ENCODE peak calls at places on chromosomes 11 and 22, in six cellular contexts. G is esophagus muscularis mucosa, I is esophagus squamous epithelium, T is body of pancreas, L is suprapubic skin, R is IMR-90. U is an unnamed sample. For H3K4me1, the result is how much of the 10 kb centered on the place peaks cover.

GRCh38 chr22:38448945-38449745 is 5.9 kb downstream of the KCNJ4 start:
- DNase-seq in T (no peak), R (no peak), L (no peak), I (no peak), G (no peak), U (no peak)

GRCh38 chr22:37321288-37321687 is 39.0 kb downstream of the CYTH4 start:
- DNase-seq in T (no peak), G (no peak), L (no peak), I (no peak), R (no peak), U (no peak)

GRCh38 chr11:98601181-98601773 is 419.5 kb upstream of the CNTN5 start:
- DNase-seq in R (no peak), I (no peak), L (no peak), G (no peak), T (no peak), U (no peak)

GRCh38 chr22:32979606-32980005 is 78.6 kb downstream of the SYN3 start:
- DNase-seq in I (no peak), T (no peak), G (no peak), R (no peak), L (no peak), U (no peak)

GRCh38 chr11:79592441-79593223 is 151.8 kb upstream of the TENM4 start:
- DNase-seq in G (no peak), R (no peak), I (no peak), L (no peak), T (no peak), U (no peak)

GRCh38 chr11:132072880-132073213 is 702.4 kb downstream of the NTM start:
- DNase-seq in T (no peak), R (peak), I (no peak), L (no peak), G (no peak), U (no peak)

GRCh38 chr22:45785458-45785857 is 113.8 kb downstream of the ATXN10 start:
- DNase-seq in L (no peak), G (no peak), T (peak), I (no peak), R (peak), U (no peak)

GRCh38 chr11:2530131-2530854 is 85.5 kb downstream of the KCNQ1 start:
- DNase-seq in R (no peak), G (no peak), T (no peak), I (no peak), L (peak), U (peak)

GRCh38 chr11:45654242-45654641 is 11.2 kb downstream of the CHST1 start:
- DNase-seq in T (no peak), L (no peak), R (no peak), I (no peak), G (no peak), U (no peak)

GRCh38 chr22:42544686-42545085 is 9.1 kb upstream of the SERHL2 start:
- DNase-seq in I (no peak), G (no peak), R (peak), L (no peak), T (no peak), U (no peak)

GRCh38 chr11:8544807-8545206 is 49.2 kb downstream of the STK33 start:
- DNase-seq in L (no peak), T (no peak), G (no peak), I (no peak), R (no peak), U (no peak)

GRCh38 chr11:102559839-102560238 is 29.3 kb upstream of the MMP7 start:
- DNase-seq in L (no peak), R (no peak), T (no peak), G (no peak), I (no peak), U (no peak)

GRCh38 chr11:102555091-102555490 is 24.5 kb upstream of the MMP7 start:
- DNase-seq in T (no peak), L (no peak), G (no peak), I (no peak), R (no peak), U (no peak)

GRCh38 chr11:102564110-102564509 is 33.6 kb upstream of the MMP7 start:
- DNase-seq in I (no peak), L (no peak), T (no peak), G (no peak), R (peak), U (no peak)

GRCh38 chr11:102561636-102562035 is 31.1 kb upstream of the MMP7 start:
- DNase-seq in G (no peak), L (no peak), R (no peak), T (no peak), I (no peak), U (no peak)

DNA sequence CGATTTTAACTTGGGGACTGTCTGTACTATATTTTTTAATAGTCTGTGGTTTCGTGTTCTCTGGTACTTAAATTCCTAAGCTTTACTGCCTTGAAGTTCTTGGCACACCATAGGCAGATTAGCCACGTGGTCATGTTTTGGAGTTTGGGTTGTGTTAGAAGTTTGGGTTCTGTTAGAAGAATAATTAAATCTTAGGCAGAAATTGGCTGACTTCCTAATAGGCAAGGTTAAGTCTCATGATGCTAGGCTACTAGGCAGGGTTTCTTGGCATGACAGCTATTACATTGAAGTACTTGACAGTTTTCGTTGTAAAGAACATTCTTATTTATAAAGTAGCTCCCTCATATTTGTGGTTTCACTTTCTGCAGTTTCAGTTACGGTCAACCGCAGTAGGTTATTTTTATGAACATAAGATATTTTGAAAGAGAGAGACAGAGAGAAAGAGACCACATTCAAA is 30.0 kb upstream of the MMP7 start:
- DNase-seq in R (peak), G (no peak), L (no peak), I (no peak), T (no peak), U (no peak)
- H3K4me3 ChIP-seq in R (peak), G (peak), L (peak), I (peak), T (no peak), U (no peak)

DNA sequence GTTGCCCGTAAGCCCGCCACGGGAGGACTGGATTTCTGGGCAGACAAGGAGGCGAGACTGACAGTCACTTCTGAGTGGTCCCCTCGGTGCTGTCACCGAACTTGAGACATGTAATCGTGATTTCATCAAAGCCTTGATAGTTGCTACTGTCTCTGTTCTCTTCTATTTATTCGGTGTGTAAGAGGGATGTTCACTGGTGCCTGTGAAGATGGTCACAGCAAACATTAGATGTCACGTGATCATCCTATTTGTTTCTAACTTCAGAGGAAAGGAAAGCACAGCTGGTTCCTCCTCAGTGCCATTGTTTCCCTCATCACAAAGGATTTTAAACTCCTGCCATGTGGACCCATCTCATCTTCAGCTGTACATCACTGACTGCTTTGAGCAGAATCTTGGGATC is 73.1 kb upstream of the CLMP start:
- DNase-seq in I (no peak), T (no peak), R (no peak), L (no peak), G (no peak), U (no peak)
- H3K4me1 ChIP-seq in I (under half), T (under half), R (under half), L (under half), G (under half), U (under half)

DNA sequence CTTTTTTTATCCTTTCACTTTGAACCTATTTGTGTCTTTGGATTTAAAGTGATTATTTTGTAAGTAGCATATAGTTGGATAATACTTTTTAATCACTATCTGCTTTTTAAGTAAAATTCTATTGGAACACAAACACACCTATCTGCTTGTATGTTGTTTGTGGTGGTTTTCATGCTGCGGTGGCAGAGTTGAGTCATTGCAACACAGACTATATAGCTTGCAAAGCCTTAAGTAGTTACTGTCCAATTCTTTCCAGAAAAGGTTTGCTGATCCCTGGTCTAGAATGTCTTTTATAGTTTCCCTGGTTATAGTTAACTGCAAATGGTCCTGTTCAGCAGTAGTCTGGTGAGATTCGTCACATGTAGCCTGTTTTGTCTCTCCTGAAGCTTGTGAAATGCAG is 21.5 kb downstream of the SHANK3 start:
- DNase-seq in R (peak), L (no peak), G (no peak), I (no peak), T (no peak), U (no peak)
- TF ChIP-seq CTCF in R (no peak), L (no peak), G (no peak), I (no peak), T (no peak), U (no peak)

GRCh38 chr22:31491218-31491962 is 1.7 kb upstream of the EIF4ENIF1 start:
- DNase-seq in L (no peak), R (no peak), T (no peak), G (no peak), I (no peak), U (no peak)
- H3K4me3 ChIP-seq in L (peak), R (no peak), T (no peak), G (peak), I (no peak), U (no peak)